ENCODE peak calls at places on chromosomes 16 and 17, in six cellular contexts. V, F, T, U, C and A are unnamed samples.
A peak's percentile ranks its signal among the peaks of the same experiment; 100 is the strongest.

GRCh38 chr17:79890706-79891105 is 51.5 kb upstream of the CBX4 start:
- DNase-seq in F (no peak), V (no peak), U (no peak), T (no peak), C (no peak), A (no peak)

GRCh38 chr17:41818024-41818423 is 5.2 kb downstream of the FKBP10 start:
- DNase-seq in T (no peak), V (no peak), F (no peak), U (no peak), C (no peak), A (no peak)

GRCh38 chr17:76039121-76039520 is 12.0 kb upstream of the EVPL start:
- DNase-seq in F (no peak), C (no peak), T (no peak), V (no peak), U (no peak), A (no peak)

GRCh38 chr16:471353-472198 is 46.1 kb downstream of the RAB11FIP3 start:
- DNase-seq in C (no peak), U (peak; percentile 48), V (no peak), F (no peak), T (no peak), A (no peak)

GRCh38 chr16:2752850-2753522 is 548 bp downstream of the SRRM2 start:
- DNase-seq in F (peak; percentile 90), C (peak; percentile 69), U (peak; percentile 78), T (peak; percentile 43), V (peak; percentile 81), A (peak; percentile 71)

GRCh38 chr16:89357055-89357454 is 133.3 kb downstream of the ANKRD11 start:
- DNase-seq in T (no peak), U (peak; percentile 59), F (no peak), C (no peak), V (no peak), A (peak; percentile 17)

GRCh38 chr16:55991843-55992242 is 116.7 kb upstream of the CES5A start:
- DNase-seq in F (no peak), U (no peak), V (no peak), C (no peak), T (no peak), A (no peak)

GRCh38 chr17:50514936-50515702 is 6.9 kb downstream of the MYCBPAP start:
- DNase-seq in C (no peak), F (no peak), U (no peak), T (no peak), V (no peak), A (no peak)

GRCh38 chr16:86363836-86364618 is 146.3 kb upstream of the FOXF1 start:
- DNase-seq in C (no peak), V (no peak), T (no peak), F (no peak), U (no peak), A (no peak)

GRCh38 chr17:21125862-21126261 is 902 bp upstream of the DHRS7B start:
- DNase-seq in V (peak; percentile 33), T (peak; percentile 85), C (no peak), F (no peak), U (no peak), A (no peak)

GRCh38 chr16:47055136-47055885 is 81.8 kb upstream of the DNAJA2 start:
- DNase-seq in F (no peak), V (no peak), C (no peak), U (no peak), T (no peak), A (no peak)